ENCODE peak calls at places on chromosome 20, in ten cellular contexts. Z is mesenchymal stem cell; I is ureter; V is CD8-positive, alpha-beta T cell; Q is H9; R is aorta; T is NCI-H345; D is BJ; G is fibroblast of lung; O is cardiac muscle cell. L is an unnamed sample.

GRCh38 chr20:44392776-44393607 is 37.5 kb downstream of the HNF4A start:
- DNase-seq in R (no peak), Z (no peak), O (no peak), T (no peak), Q (no peak), V (no peak), G (no peak), I (no peak), D (no peak), L (no peak)

GRCh38 chr20:63094767-63095499 is 88.2 kb upstream of the BHLHE23 start:
- DNase-seq in G (no peak), V (no peak), R (peak), Q (peak), O (no peak), D (no peak), Z (no peak), T (no peak), I (peak), L (no peak)

GRCh38 chr20:5120189-5120484 is 379 bp upstream of the PCNA start:
- DNase-seq in R (no peak), T (no peak), V (no peak), D (no peak), I (no peak), Q (no peak), G (no peak), O (no peak), Z (no peak), L (no peak)

GRCh38 chr20:49993301-49993751 is 10.5 kb downstream of the SNAI1 start:
- DNase-seq in Z (no peak), R (no peak), Q (no peak), T (no peak), V (no peak), I (no peak), D (no peak), O (no peak), G (no peak), L (no peak)

GRCh38 chr20:38723982-38724602 is at the start of gene SLC32A1:
- DNase-seq in I (no peak), R (no peak), V (no peak), D (no peak), T (peak), Q (peak), O (no peak), Z (no peak), G (no peak), L (no peak)

GRCh38 chr20:62454936-62455673 is 20.7 kb downstream of the GATA5 start:
- DNase-seq in O (no peak), D (no peak), I (no peak), Z (peak), R (no peak), V (no peak), Q (no peak), G (no peak), T (no peak), L (no peak)

GRCh38 chr20:32832664-32833063 is 12.9 kb downstream of the MAPRE1 start:
- DNase-seq in O (no peak), R (no peak), G (no peak), T (no peak), Q (no peak), D (no peak), Z (no peak), V (no peak), I (no peak), L (no peak)

GRCh38 chr20:3239026-3239866 is at the start of gene SLC4A11:
- DNase-seq in D (peak), Q (peak), V (no peak), G (peak), T (peak), Z (peak), I (peak), O (peak), R (peak), L (peak)

GRCh38 chr20:21149344-21149743 is 23.5 kb downstream of the KIZ start:
- DNase-seq in R (no peak), D (no peak), T (no peak), Z (no peak), O (no peak), Q (peak), I (no peak), G (no peak), V (no peak), L (no peak)

L was measured in amniotic epithelial cell.